ENCODE peak calls at places on chromosomes 5 and 9, in seven cellular contexts. S is BJ; J is AG09309; I is spleen; M is choroid plexus epithelial cell; X is WERI-Rb-1; V is CD4-positive, alpha-beta T cell. A is an unnamed sample.

GRCh38 chr9:110975278-110975677 is 63.0 kb downstream of the LPAR1 start:
- DNase-seq in S (no peak), J (no peak), I (no peak), M (peak), X (no peak), V (no peak), A (no peak)

GRCh38 chr9:15227491-15227890 is 79.5 kb downstream of the TTC39B start:
- DNase-seq in S (no peak), J (no peak), I (no peak), M (no peak), X (no peak), V (no peak), A (no peak)

GRCh38 chr5:174271316-174271715 is 225.8 kb downstream of the NSG2 start:
- DNase-seq in S (no peak), J (no peak), I (no peak), M (no peak), X (no peak), V (no peak), A (no peak)

GRCh38 chr5:164532226-164532937 is 1027.0 kb downstream of the MAT2B start:
- DNase-seq in S (no peak), J (no peak), I (no peak), M (no peak), X (no peak), V (no peak), A (no peak)

GRCh38 chr5:67208403-67208802 is 11.8 kb upstream of the CD180 start:
- DNase-seq in S (no peak), J (no peak), I (no peak), M (no peak), X (no peak), V (no peak), A (no peak)

GRCh38 chr9:81092057-81092456 is 597.3 kb downstream of the TLE1 start:
- DNase-seq in S (no peak), J (no peak), I (no peak), M (no peak), X (no peak), V (no peak), A (no peak)

GRCh38 chr5:1734908-1735289 is 64.7 kb downstream of the MRPL36 start:
- DNase-seq in S (no peak), J (no peak), I (no peak), M (no peak), X (no peak), V (no peak), A (no peak)

GRCh38 chr9:90974007-90974406 is 172.4 kb downstream of the SYK start:
- DNase-seq in S (no peak), J (no peak), I (no peak), M (peak), X (no peak), V (no peak), A (no peak)

GRCh38 chr9:8804618-8805017 is 1005.0 kb upstream of the DMAC1 start:
- DNase-seq in S (no peak), J (no peak), I (no peak), M (no peak), X (no peak), V (no peak), A (no peak)

GRCh38 chr5:136174021-136174659 is 18.8 kb downstream of the SMIM32 start:
- DNase-seq in S (peak), J (peak), I (no peak), M (peak), X (no peak), V (no peak), A (no peak)

GRCh38 chr5:77211691-77212047 is 1.2 kb downstream of the PDE8B start:
- DNase-seq in S (no peak), J (no peak), I (no peak), M (no peak), X (no peak), V (no peak), A (no peak)

GRCh38 chr5:76576468-76576867 is 46.7 kb downstream of the F2RL2 start:
- DNase-seq in S (no peak), J (no peak), I (no peak), M (no peak), X (no peak), V (no peak), A (no peak)

GRCh38 chr9:138022121-138022741 is 144.6 kb downstream of the CACNA1B start:
- DNase-seq in S (no peak), J (no peak), I (peak), M (peak), X (no peak), V (no peak), A (no peak)

GRCh38 chr5:123176224-123176937 is 87.3 kb downstream of the PRDM6 start:
- DNase-seq in S (no peak), J (peak), I (no peak), M (peak), X (no peak), V (no peak), A (no peak)

GRCh38 chr9:114028646-114029045 is 49.5 kb downstream of the AMBP start:
- DNase-seq in S (no peak), J (no peak), I (peak), M (no peak), X (no peak), V (no peak), A (no peak)

GRCh38 chr9:79280691-79281090 is 291.1 kb upstream of the TLE4 start:
- DNase-seq in S (no peak), J (no peak), I (no peak), M (no peak), X (no peak), V (no peak), A (no peak)
- TF ChIP-seq CTCF in S (no peak), J (no peak), I (no peak), M (no peak), X (no peak), V (no peak), A (no peak)

GRCh38 chr5:146755781-146756180 is 122.8 kb downstream of the PPP2R2B start:
- DNase-seq in S (no peak), J (no peak), I (no peak), M (no peak), X (no peak), V (no peak), A (no peak)
- TF ChIP-seq CTCF in S (no peak), J (no peak), I (no peak), M (no peak), X (no peak), V (no peak), A (no peak)

GRCh38 chr5:138536665-138537315 is 6.2 kb downstream of the ETF1 start:
- DNase-seq in S (no peak), J (no peak), I (no peak), M (peak), X (no peak), V (no peak), A (no peak)
- TF ChIP-seq CTCF in S (peak), J (peak), I (no peak), M (peak), X (peak), V (no peak), A (peak)

GRCh38 chr9:126647585-126648110 is 33.9 kb downstream of the LMX1B start:
- DNase-seq in S (no peak), J (no peak), I (no peak), M (no peak), X (no peak), V (no peak), A (no peak)

GRCh38 chr9:126650404-126650804 is 36.7 kb downstream of the LMX1B start:
- DNase-seq in S (no peak), J (no peak), I (no peak), M (no peak), X (no peak), V (no peak), A (no peak)

GRCh38 chr9:126650830-126651341 is 37.2 kb downstream of the LMX1B start:
- DNase-seq in S (no peak), J (no peak), I (no peak), M (no peak), X (no peak), V (no peak), A (no peak)

GRCh38 chr9:126652140-126652558 is 38.4 kb downstream of the LMX1B start:
- DNase-seq in S (no peak), J (no peak), I (no peak), M (no peak), X (no peak), V (no peak), A (no peak)

DNA sequence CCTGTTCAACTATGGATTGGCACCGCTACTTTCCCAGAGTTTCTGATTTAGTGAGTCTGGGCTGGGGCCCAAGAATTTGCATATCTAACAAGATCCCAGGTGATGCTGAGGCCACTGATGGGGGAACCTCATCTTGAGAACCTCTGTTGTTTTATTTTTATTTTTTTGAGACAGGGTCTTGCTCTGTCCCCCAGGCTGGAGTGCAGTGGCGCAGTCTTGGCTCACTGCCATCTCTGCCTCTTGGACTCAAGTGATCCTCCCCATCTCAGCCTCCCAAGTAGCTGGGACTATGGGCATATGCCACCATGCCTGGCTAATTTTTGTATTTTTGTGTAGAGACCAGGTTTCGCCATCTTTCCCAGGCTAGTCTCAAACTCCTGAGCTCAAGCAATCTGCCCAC is 35.7 kb downstream of the LMX1B start:
- DNase-seq in S (no peak), J (no peak), I (no peak), M (no peak), X (no peak), V (no peak), A (no peak)
- TF ChIP-seq CTCF in S (no peak), J (no peak), I (no peak), M (no peak), X (no peak), V (no peak), A (no peak)

DNA sequence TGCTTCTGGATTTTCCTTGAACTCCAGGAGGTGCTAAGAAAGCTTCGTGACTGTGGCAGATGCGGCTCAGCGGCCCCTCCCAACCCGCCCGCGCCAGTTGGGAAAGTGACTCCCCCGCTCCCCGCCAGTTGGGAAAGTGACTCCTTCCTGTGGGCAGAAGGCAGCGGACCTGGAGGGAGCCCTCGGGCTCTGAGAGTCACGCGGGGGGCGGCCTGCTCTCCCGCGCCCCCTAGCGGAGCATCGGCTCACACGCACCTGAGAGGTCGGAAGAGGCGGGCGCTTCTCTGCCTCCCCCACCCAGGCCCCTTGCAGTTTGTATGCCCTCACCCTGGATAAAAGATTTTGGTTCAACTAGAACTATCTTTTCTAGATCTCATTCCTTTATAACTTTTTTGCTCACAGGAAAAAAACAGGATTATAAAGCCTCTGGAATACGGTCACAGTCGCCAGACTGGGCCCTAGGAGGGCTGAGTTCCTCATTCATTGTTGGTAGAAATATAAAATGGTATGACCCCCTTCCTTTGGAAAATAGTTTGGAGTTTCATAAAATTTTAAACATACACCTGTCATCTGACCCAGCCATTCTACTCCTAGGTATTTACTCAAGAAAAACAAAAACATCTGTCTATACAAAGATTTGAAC is 82.2 kb downstream of the HSD17B3 start:
- DNase-seq in S (no peak), J (no peak), I (peak), M (peak), X (peak), V (peak), A (no peak)
- TF ChIP-seq CTCF in S (peak), J (peak), I (peak), M (peak), X (peak), V (peak), A (peak)

GRCh38 chr5:16585028-16585667 is 31.6 kb downstream of the RETREG1 start:
- DNase-seq in S (no peak), J (no peak), I (no peak), M (no peak), X (no peak), V (no peak), A (no peak)
- TF ChIP-seq CTCF in S (peak), J (no peak), I (no peak), M (peak), X (peak), V (peak), A (peak)

DNA sequence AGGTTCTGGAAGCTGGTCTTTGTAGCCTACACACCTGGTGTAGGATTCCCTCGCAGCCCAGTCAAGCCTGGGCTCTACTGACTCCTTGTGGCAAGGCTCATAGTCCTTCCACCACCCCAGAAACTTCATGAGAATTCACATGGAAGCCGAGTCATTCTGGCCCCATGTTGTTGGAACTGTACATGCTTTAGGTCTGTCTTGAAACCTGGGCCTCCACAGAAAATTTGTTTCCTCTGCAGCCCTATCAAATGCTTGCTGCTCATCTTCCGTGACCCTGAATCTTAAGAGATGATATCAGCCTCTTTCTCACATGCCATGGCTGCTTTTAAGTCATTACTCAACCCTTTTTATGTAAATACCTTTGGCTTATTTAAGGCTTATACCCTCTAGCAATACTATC is 113.4 kb upstream of the GRHPR start:
- DNase-seq in S (peak), J (no peak), I (no peak), M (peak), X (no peak), V (no peak), A (no peak)
- TF ChIP-seq CTCF in S (peak), J (peak), I (peak), M (peak), X (peak), V (peak), A (peak)

DNA sequence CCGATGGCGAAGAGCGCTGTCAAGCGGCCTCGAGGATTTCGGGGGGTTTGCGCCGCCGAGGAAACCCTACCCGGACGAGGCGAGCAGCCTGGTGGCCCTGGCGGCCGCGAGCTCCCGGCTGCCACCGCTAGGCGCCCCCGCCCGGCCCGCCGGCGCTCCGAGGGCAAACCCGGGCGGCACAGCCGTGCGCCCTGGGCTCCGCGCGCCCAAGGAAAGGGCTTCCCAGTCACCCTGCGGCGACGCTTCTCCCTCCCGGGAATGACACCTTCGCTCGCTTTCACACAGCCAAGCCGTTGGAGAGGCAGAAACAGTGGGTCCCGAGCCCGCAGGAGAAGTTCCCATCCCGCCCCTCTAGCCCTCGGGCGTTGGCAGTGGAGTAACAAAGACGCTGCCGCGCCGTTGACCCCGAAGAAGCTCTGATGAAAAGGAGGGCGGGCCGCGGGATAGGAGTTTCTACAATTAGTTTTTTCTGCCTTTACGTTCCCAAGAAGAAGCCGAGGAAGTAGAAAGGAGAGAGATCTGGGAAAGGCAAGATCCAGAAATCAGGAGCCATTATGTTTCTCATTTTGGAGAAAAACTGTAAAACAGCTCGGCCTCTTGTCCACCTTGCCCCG is 126.1 kb downstream of the TMEM174 start:
- DNase-seq in S (no peak), J (no peak), I (no peak), M (no peak), X (peak), V (no peak), A (no peak)
- TF ChIP-seq CTCF in S (peak), J (no peak), I (no peak), M (no peak), X (peak), V (no peak), A (peak)

GRCh38 chr5:83034552-83035181 is 42.5 kb downstream of the TMEM167A start:
- DNase-seq in S (no peak), J (no peak), I (no peak), M (no peak), X (no peak), V (no peak), A (no peak)
- TF ChIP-seq CTCF in S (no peak), J (no peak), I (no peak), M (no peak), X (no peak), V (no peak), A (no peak)

A was measured in epithelial cell of proximal tubule.